ENCODE peak calls at places on chromosomes 6 and 20, in five cellular contexts. One of them, this sample, is unnamed.

GRCh38 chr6:75285156-75285639 is 606 bp upstream of the TMEM30A start:
- DNase-seq in CD8-positive, alpha-beta T cell: no peak
- DNase-seq in stomach: no peak
- DNase-seq in PC-3: no peak
- DNase-seq in suprapubic skin: no peak
- DNase-seq in this sample: no peak

GRCh38 chr6:68141190-68141589 is 493.9 kb upstream of the ADGRB3 start:
- DNase-seq in CD8-positive, alpha-beta T cell: no peak
- DNase-seq in stomach: no peak
- DNase-seq in PC-3: no peak
- DNase-seq in suprapubic skin: no peak
- DNase-seq in this sample: no peak

GRCh38 chr6:38391206-38391908 is 248.4 kb downstream of the BTBD9 start:
- DNase-seq in CD8-positive, alpha-beta T cell: no peak
- DNase-seq in stomach: no peak
- DNase-seq in PC-3: peak
- DNase-seq in suprapubic skin: no peak
- DNase-seq in this sample: no peak

GRCh38 chr6:45920819-45921511 is 94.7 kb downstream of the CLIC5 start:
- DNase-seq in CD8-positive, alpha-beta T cell: no peak
- DNase-seq in stomach: no peak
- DNase-seq in PC-3: peak
- DNase-seq in suprapubic skin: no peak
- DNase-seq in this sample: no peak

GRCh38 chr6:100678027-100678426 is 203.1 kb downstream of the ASCC3 start:
- DNase-seq in CD8-positive, alpha-beta T cell: no peak
- DNase-seq in stomach: no peak
- DNase-seq in PC-3: no peak
- DNase-seq in suprapubic skin: no peak
- DNase-seq in this sample: no peak

GRCh38 chr6:51161752-51162151 is 343.1 kb downstream of the TFAP2B start:
- DNase-seq in CD8-positive, alpha-beta T cell: no peak
- DNase-seq in stomach: no peak
- DNase-seq in PC-3: no peak
- DNase-seq in suprapubic skin: no peak
- DNase-seq in this sample: no peak

GRCh38 chr20:10671221-10671849 is 2.5 kb downstream of the JAG1 start:
- DNase-seq in CD8-positive, alpha-beta T cell: no peak
- DNase-seq in stomach: peak
- DNase-seq in PC-3: peak
- DNase-seq in suprapubic skin: peak
- DNase-seq in this sample: peak

GRCh38 chr6:30727920-30728605 is 7.9 kb downstream of the TUBB start:
- DNase-seq in CD8-positive, alpha-beta T cell: no peak
- DNase-seq in stomach: no peak
- DNase-seq in PC-3: peak
- DNase-seq in suprapubic skin: no peak
- DNase-seq in this sample: no peak

GRCh38 chr6:83247471-83247870 is 54.3 kb downstream of the RWDD2A start:
- DNase-seq in CD8-positive, alpha-beta T cell: no peak
- DNase-seq in stomach: no peak
- DNase-seq in PC-3: no peak
- DNase-seq in suprapubic skin: no peak
- DNase-seq in this sample: no peak

GRCh38 chr6:150867117-150867516 is 1.6 kb downstream of the MTHFD1L start:
- DNase-seq in CD8-positive, alpha-beta T cell: no peak
- DNase-seq in stomach: no peak
- DNase-seq in PC-3: no peak
- DNase-seq in suprapubic skin: no peak
- DNase-seq in this sample: no peak

GRCh38 chr6:36715469-36715868 is 17.8 kb downstream of the RAB44 start:
- DNase-seq in CD8-positive, alpha-beta T cell: no peak
- DNase-seq in stomach: no peak
- DNase-seq in PC-3: no peak
- DNase-seq in suprapubic skin: peak
- DNase-seq in this sample: no peak

GRCh38 chr6:10413850-10414765 is 766 bp downstream of the TFAP2A start:
- DNase-seq in CD8-positive, alpha-beta T cell: no peak
- DNase-seq in stomach: no peak
- DNase-seq in PC-3: peak
- DNase-seq in suprapubic skin: no peak
- DNase-seq in this sample: no peak
- TF ChIP-seq CTCF in CD8-positive, alpha-beta T cell: no peak
- TF ChIP-seq CTCF in stomach: no peak
- TF ChIP-seq CTCF in PC-3: peak
- TF ChIP-seq CTCF in suprapubic skin: no peak
- TF ChIP-seq CTCF in this sample: peak

DNA sequence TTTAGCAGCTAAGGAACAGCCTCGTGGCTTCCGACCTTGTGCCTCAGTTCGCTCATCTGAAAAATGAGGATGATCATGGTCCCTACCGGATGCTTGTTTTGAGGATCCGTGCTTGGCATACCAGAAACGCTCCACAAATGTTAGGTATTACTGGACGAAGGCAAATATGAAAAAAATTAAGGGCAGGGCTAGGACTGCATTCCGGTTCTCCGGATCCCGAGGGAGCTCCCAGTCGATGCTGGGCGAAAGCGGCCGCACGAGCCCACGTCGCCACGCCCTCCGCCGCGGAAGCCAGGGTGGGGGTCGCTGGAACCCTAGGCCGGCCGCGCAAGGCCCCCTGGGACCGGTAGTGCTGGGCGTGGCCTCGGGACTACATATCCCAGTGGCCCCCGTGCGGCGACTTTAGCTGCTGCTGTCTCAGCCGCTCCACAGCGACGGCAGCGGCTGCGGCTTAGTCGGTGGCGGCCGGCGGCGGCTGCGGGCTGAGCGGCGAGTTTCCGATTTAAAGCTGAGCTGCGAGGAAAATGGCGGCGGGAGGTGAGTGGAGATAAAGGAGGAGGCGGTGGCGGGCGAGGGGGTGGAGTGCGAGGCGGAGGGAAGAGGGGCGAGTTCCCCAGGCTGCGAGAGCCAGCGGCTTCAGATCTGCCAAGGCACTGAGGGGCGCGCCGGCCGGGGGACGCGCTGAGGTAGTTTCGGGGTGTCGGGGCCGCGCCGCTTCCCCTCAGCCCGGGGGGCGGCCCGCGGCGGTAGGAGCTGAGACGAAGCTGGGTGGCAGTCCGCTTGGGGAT is at the start of gene NCOA3:
- DNase-seq in CD8-positive, alpha-beta T cell: peak
- DNase-seq in stomach: peak
- DNase-seq in PC-3: peak
- DNase-seq in suprapubic skin: peak
- DNase-seq in this sample: peak
- TF ChIP-seq CTCF in CD8-positive, alpha-beta T cell: peak
- TF ChIP-seq CTCF in stomach: peak
- TF ChIP-seq CTCF in PC-3: peak
- TF ChIP-seq CTCF in suprapubic skin: peak
- TF ChIP-seq CTCF in this sample: peak

GRCh38 chr20:32189691-32190607 is 17.6 kb downstream of the PLAGL2 start:
- DNase-seq in CD8-positive, alpha-beta T cell: peak
- DNase-seq in stomach: peak
- DNase-seq in PC-3: no peak
- DNase-seq in suprapubic skin: peak
- DNase-seq in this sample: peak
- TF ChIP-seq CTCF in CD8-positive, alpha-beta T cell: no peak
- TF ChIP-seq CTCF in stomach: no peak
- TF ChIP-seq CTCF in PC-3: no peak
- TF ChIP-seq CTCF in suprapubic skin: no peak
- TF ChIP-seq CTCF in this sample: no peak

DNA sequence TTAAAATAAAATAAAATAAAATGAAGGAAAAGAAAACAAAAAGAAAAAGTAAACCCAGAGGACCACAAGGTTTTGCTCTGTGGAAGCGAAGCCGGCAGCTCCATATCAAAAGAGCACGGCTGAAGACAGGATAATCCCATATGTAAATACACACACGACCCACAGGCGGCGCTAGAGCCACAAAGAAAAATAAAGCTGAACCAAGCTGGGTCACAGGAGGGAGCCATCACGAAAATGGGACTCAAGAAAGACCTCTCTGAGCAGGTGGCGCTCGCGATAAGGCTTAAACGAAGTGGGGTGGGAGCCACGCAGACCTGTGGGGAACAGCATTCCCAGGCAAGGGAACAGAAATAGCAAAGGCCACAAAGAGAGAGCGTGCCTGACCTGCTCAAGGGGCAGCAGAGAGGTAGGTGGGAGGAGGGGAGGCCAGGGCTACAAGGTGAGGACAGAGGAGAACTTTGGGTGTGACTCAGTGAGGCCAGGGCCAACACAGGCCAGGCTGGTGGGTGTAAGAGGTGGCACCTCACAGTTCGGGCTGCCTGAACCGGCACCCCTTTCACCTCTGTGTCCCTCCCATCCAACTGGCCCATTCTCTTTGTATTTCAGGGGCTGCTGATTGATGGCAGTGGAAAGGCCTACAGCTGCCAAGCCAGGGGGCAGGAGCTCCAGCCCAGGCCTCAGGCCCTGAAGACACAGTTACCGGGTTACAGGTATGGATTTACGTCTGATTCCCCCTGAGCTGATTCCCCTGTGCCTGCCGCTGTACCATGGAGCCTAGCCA is 26.0 kb downstream of the PTGIS start:
- DNase-seq in CD8-positive, alpha-beta T cell: peak
- DNase-seq in stomach: peak
- DNase-seq in PC-3: peak
- DNase-seq in suprapubic skin: no peak
- DNase-seq in this sample: peak
- TF ChIP-seq CTCF in CD8-positive, alpha-beta T cell: peak
- TF ChIP-seq CTCF in stomach: peak
- TF ChIP-seq CTCF in PC-3: peak
- TF ChIP-seq CTCF in suprapubic skin: peak
- TF ChIP-seq CTCF in this sample: peak

DNA sequence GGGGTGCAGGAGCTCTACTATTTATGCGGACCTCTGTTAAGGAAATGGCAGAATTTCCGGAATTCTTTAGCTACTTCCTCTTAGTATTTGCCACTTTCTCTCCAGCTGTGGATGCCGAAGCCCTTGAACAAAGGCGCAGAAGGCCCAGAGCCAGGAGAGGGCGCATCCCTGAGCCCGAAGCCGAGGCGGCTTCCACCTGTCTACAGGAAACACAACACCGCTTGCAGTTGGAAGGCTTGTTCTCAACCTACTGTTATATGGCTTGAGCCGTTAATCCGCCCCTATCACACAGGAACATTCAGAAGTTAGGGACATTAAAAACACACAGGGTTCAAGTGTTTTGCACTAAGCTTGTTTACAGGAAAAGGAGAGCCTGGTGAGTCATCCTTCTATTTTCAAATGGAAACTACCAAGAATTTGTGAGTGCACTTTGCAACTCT is 417.1 kb downstream of the BCKDHB start:
- DNase-seq in CD8-positive, alpha-beta T cell: no peak
- DNase-seq in stomach: no peak
- DNase-seq in PC-3: no peak
- DNase-seq in suprapubic skin: no peak
- DNase-seq in this sample: no peak
- TF ChIP-seq CTCF in CD8-positive, alpha-beta T cell: no peak
- TF ChIP-seq CTCF in stomach: no peak
- TF ChIP-seq CTCF in PC-3: no peak
- TF ChIP-seq CTCF in suprapubic skin: no peak
- TF ChIP-seq CTCF in this sample: peak

DNA sequence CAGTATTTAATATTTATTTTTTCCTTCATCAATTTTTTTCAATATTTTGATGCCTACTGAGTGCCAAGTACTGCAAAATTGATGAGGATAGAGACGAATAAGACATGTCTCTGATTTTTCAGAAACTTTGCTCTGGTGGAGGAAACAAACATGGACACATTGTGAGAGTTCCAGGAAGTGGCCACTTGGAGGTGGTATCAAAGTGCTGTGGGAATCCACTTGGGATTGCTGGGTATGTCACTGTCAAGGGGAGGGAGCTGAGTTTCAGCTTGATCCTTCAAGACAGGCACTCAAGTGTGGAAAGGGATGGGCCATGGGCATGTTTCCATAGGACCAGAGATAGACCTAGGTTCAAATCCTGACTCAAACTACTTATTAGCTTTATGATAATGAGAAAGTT is 24.5 kb upstream of the ABCC10 start:
- DNase-seq in CD8-positive, alpha-beta T cell: no peak
- DNase-seq in stomach: no peak
- DNase-seq in PC-3: no peak
- DNase-seq in suprapubic skin: no peak
- DNase-seq in this sample: no peak
- TF ChIP-seq CTCF in CD8-positive, alpha-beta T cell: no peak
- TF ChIP-seq CTCF in stomach: no peak
- TF ChIP-seq CTCF in PC-3: no peak
- TF ChIP-seq CTCF in suprapubic skin: no peak
- TF ChIP-seq CTCF in this sample: no peak

GRCh38 chr20:58378056-58378455 is 11.0 kb upstream of the VAPB start:
- DNase-seq in CD8-positive, alpha-beta T cell: no peak
- DNase-seq in stomach: no peak
- DNase-seq in PC-3: no peak
- DNase-seq in suprapubic skin: no peak
- DNase-seq in this sample: no peak

GRCh38 chr20:58381627-58382026 is 7.4 kb upstream of the VAPB start:
- DNase-seq in CD8-positive, alpha-beta T cell: no peak
- DNase-seq in stomach: no peak
- DNase-seq in PC-3: no peak
- DNase-seq in suprapubic skin: no peak
- DNase-seq in this sample: no peak

GRCh38 chr20:58377017-58377416 is 12.0 kb upstream of the VAPB start:
- DNase-seq in CD8-positive, alpha-beta T cell: no peak
- DNase-seq in stomach: no peak
- DNase-seq in PC-3: no peak
- DNase-seq in suprapubic skin: no peak
- DNase-seq in this sample: no peak

GRCh38 chr20:58375796-58376195 is 13.2 kb upstream of the VAPB start:
- DNase-seq in CD8-positive, alpha-beta T cell: no peak
- DNase-seq in stomach: no peak
- DNase-seq in PC-3: no peak
- DNase-seq in suprapubic skin: no peak
- DNase-seq in this sample: no peak

DNA sequence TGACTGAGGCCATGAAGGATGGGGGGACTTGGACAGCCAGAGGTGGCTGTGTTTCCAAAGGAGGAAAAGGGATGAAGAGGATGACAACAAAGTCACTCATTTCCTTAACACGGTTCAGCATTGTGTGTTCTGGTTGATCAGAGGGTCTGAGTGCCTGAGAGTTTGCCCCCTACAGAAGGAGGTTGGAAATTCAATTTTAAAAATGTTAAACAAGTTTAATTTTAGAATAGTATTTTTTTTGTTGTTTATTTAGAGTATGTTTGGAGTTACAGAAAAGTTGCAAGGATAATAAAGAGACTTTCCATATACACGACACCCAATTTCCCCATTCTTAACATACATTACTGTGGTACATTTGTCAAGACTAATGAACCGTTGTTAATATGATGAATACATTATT is 10.3 kb upstream of the VAPB start:
- DNase-seq in CD8-positive, alpha-beta T cell: no peak
- DNase-seq in stomach: no peak
- DNase-seq in PC-3: no peak
- DNase-seq in suprapubic skin: no peak
- DNase-seq in this sample: no peak
- TF ChIP-seq CTCF in CD8-positive, alpha-beta T cell: no peak
- TF ChIP-seq CTCF in stomach: no peak
- TF ChIP-seq CTCF in PC-3: peak
- TF ChIP-seq CTCF in suprapubic skin: no peak
- TF ChIP-seq CTCF in this sample: no peak

GRCh38 chr6:79949235-79949634 is 1.9 kb upstream of the ELOVL4 start:
- DNase-seq in CD8-positive, alpha-beta T cell: peak
- DNase-seq in stomach: peak
- DNase-seq in PC-3: peak
- DNase-seq in suprapubic skin: no peak
- DNase-seq in this sample: peak
- TF ChIP-seq CTCF in CD8-positive, alpha-beta T cell: peak
- TF ChIP-seq CTCF in stomach: peak
- TF ChIP-seq CTCF in PC-3: peak
- TF ChIP-seq CTCF in suprapubic skin: peak
- TF ChIP-seq CTCF in this sample: peak